ENCODE peak calls at places on chromosomes 6 and 20, in five cellular contexts. V, K, F, G and H are unnamed samples.

GRCh38 chr6:134317471-134318131 is at the start of gene SGK1:
- DNase-seq in V (peak), K (peak), F (peak), G (peak), H (peak)

GRCh38 chr20:40370800-40371199 is 318.2 kb downstream of the MAFB start:
- DNase-seq in V (no peak), K (no peak), F (no peak), G (no peak), H (no peak)

GRCh38 chr6:134619789-134620188 is 301.9 kb upstream of the SGK1 start:
- DNase-seq in V (no peak), K (no peak), F (peak), G (no peak), H (no peak)

GRCh38 chr20:4067600-4068261 is 52.4 kb upstream of the RNF24 start:
- DNase-seq in V (no peak), K (no peak), F (no peak), G (no peak), H (no peak)

GRCh38 chr6:114000066-114000465 is 29.1 kb upstream of the HDAC2 start:
- DNase-seq in V (no peak), K (no peak), F (no peak), G (no peak), H (no peak)

GRCh38 chr20:50120935-50121693 is 8.2 kb upstream of the UBE2V1 start:
- DNase-seq in V (peak), K (peak), F (peak), G (peak), H (peak)

GRCh38 chr20:61045876-61046585 is 206.0 kb upstream of the CDH4 start:
- DNase-seq in V (no peak), K (peak), F (no peak), G (no peak), H (no peak)

GRCh38 chr20:12051206-12052163 is 133.8 kb downstream of the BTBD3 start:
- DNase-seq in V (no peak), K (no peak), F (peak), G (no peak), H (no peak)

GRCh38 chr20:58973866-58974265 is 7.2 kb upstream of the NELFCD start:
- DNase-seq in V (no peak), K (no peak), F (no peak), G (no peak), H (no peak)

GRCh38 chr6:131868836-131869235 is 61.0 kb downstream of the ENPP1 start:
- DNase-seq in V (no peak), K (no peak), F (no peak), G (no peak), H (no peak)

GRCh38 chr6:53432318-53433161 is 83.8 kb upstream of the ELOVL5 start:
- DNase-seq in V (no peak), K (no peak), F (peak), G (peak), H (peak)

GRCh38 chr20:2767768-2768631 is 32.4 kb downstream of the CPXM1 start:
- DNase-seq in V (no peak), K (no peak), F (no peak), G (no peak), H (no peak)

GRCh38 chr6:2794171-2794730 is 29.1 kb downstream of the WRNIP1 start:
- DNase-seq in V (no peak), K (no peak), F (no peak), G (no peak), H (no peak)

GRCh38 chr6:122839477-122839876 is 50.4 kb downstream of the SMPDL3A start:
- DNase-seq in V (peak), K (no peak), F (peak), G (peak), H (peak)

GRCh38 chr6:30071081-30071818 is 4.3 kb downstream of the PPP1R11 start:
- DNase-seq in V (no peak), K (peak), F (no peak), G (no peak), H (no peak)

GRCh38 chr20:58523072-58523681 is 8.0 kb upstream of the APCDD1L start:
- DNase-seq in V (no peak), K (no peak), F (peak), G (no peak), H (no peak)

GRCh38 chr6:150549007-150549406 is 50.7 kb upstream of the PLEKHG1 start:
- DNase-seq in V (no peak), K (no peak), F (peak), G (no peak), H (no peak)

GRCh38 chr6:79269877-79270276 is 35.4 kb upstream of the HMGN3 start:
- DNase-seq in V (no peak), K (no peak), F (no peak), G (no peak), H (no peak)

GRCh38 chr6:149065658-149066556 is 251.6 kb upstream of the TAB2 start:
- DNase-seq in V (peak), K (no peak), F (no peak), G (peak), H (no peak)

GRCh38 chr6:39793528-39793927 is 1.4 kb downstream of the DAAM2 start:
- DNase-seq in V (no peak), K (no peak), F (no peak), G (no peak), H (no peak)

GRCh38 chr6:168650686-168651085 is 209.7 kb downstream of the SMOC2 start:
- DNase-seq in V (no peak), K (no peak), F (no peak), G (no peak), H (no peak)

GRCh38 chr6:87350516-87350915 is 5.9 kb downstream of the C6orf163 start:
- DNase-seq in V (no peak), K (no peak), F (no peak), G (no peak), H (no peak)

GRCh38 chr6:163529605-163530004 is 115.1 kb downstream of the QKI start:
- DNase-seq in V (no peak), K (no peak), F (no peak), G (no peak), H (no peak)

GRCh38 chr6:169251371-169251802 is 2.3 kb downstream of the THBS2 start:
- DNase-seq in V (no peak), K (no peak), F (no peak), G (peak), H (no peak)

GRCh38 chr6:4319992-4320683 is 184.8 kb upstream of the ECI2 start:
- DNase-seq in V (no peak), K (no peak), F (no peak), G (no peak), H (no peak)

GRCh38 chr6:84769247-84769646 is 4.8 kb upstream of the TBX18 start:
- DNase-seq in V (no peak), K (no peak), F (no peak), G (no peak), H (peak)

GRCh38 chr20:16801919-16802651 is 53.9 kb downstream of the OTOR start:
- DNase-seq in V (peak), K (peak), F (peak), G (peak), H (peak)